ENCODE peak calls at places on chromosomes 12 and 14, in eight cellular contexts. L, U, J, C, P, Q, X and R are unnamed samples.
A peak's percentile ranks its signal among the peaks of the same experiment; 100 is the strongest.

GRCh38 chr12:49251357-49251756 is 13.5 kb upstream of the TUBA1C start:
- DNase-seq in X (no peak), P (no peak), U (no peak), J (no peak), C (no peak), L (no peak), Q (no peak), R (no peak)

GRCh38 chr14:94598816-94599655 is 13.2 kb upstream of the SERPINA3 start:
- DNase-seq in P (peak; percentile 71), X (peak; percentile 98), Q (peak; percentile 56), U (peak; percentile 97), L (peak; percentile 76), J (peak; percentile 89), C (no peak), R (no peak)

GRCh38 chr12:15088115-15088514 is 115.3 kb downstream of the PDE6H start:
- DNase-seq in J (no peak), X (no peak), U (no peak), Q (no peak), P (no peak), L (no peak), C (peak; percentile 1), R (no peak)

GRCh38 chr14:68970096-68970612 is 8.9 kb downstream of the ACTN1 start:
- DNase-seq in P (no peak), X (no peak), L (peak; percentile 57), Q (no peak), J (no peak), C (peak; percentile 94), U (no peak), R (no peak)

GRCh38 chr14:92663049-92663448 is 85.4 kb downstream of the LGMN start:
- DNase-seq in Q (no peak), P (no peak), C (no peak), U (no peak), X (no peak), J (no peak), L (no peak), R (no peak)

GRCh38 chr12:64672925-64673409 is 62.7 kb downstream of the RASSF3 start:
- DNase-seq in L (no peak), U (peak; percentile 30), C (peak; percentile 53), J (no peak), X (no peak), Q (no peak), P (peak; percentile 61), R (peak; percentile 55)

GRCh38 chr12:46233418-46233817 is 35.4 kb downstream of the SLC38A1 start:
- DNase-seq in X (no peak), J (no peak), Q (no peak), L (no peak), P (no peak), C (no peak), U (no peak), R (no peak)

GRCh38 chr14:92973265-92973797 is 50.4 kb downstream of the CHGA start:
- DNase-seq in L (peak; percentile 76), Q (peak; percentile 87), P (peak; percentile 63), J (no peak), X (peak; percentile 9), C (no peak), U (peak; percentile 86), R (peak; percentile 76)

GRCh38 chr12:2797721-2798418 is 3.1 kb downstream of the FKBP4 start:
- DNase-seq in J (no peak), U (peak; percentile 53), L (peak; percentile 26), X (no peak), C (no peak), P (no peak), Q (no peak), R (no peak)

GRCh38 chr12:109910969-109911348 is 10.9 kb downstream of the TCHP start:
- DNase-seq in X (peak; percentile 32), Q (no peak), P (no peak), U (peak; percentile 15), C (no peak), J (no peak), L (peak; percentile 90), R (peak; percentile 47)

GRCh38 chr12:15982471-15982870 is 71.3 kb downstream of the DERA start:
- DNase-seq in P (no peak), X (peak; percentile 26), C (no peak), U (peak; percentile 75), Q (no peak), L (peak; percentile 14), J (no peak), R (no peak)

GRCh38 chr12:843609-844008 is 91.2 kb downstream of the WNK1 start:
- DNase-seq in C (no peak), P (no peak), U (peak; percentile 21), Q (no peak), X (peak; percentile 28), L (no peak), J (peak; percentile 15), R (no peak)

GRCh38 chr14:22390824-22391461 is 198.1 kb downstream of the DAD1 start:
- DNase-seq in C (no peak), U (no peak), P (no peak), Q (no peak), X (no peak), J (no peak), L (no peak), R (no peak)

GRCh38 chr14:64510825-64511679 is 6.5 kb downstream of the ZBTB1 start:
- DNase-seq in J (peak; percentile 34), L (peak; percentile 77), C (peak; percentile 66), X (peak; percentile 62), P (peak; percentile 70), Q (peak; percentile 55), U (peak; percentile 80), R (no peak)

GRCh38 chr14:22830329-22831010 is 783 bp downstream of the MRPL52 start:
- DNase-seq in L (no peak), U (no peak), C (no peak), Q (no peak), X (no peak), P (no peak), J (no peak), R (no peak)

GRCh38 chr14:100072783-100073346 is 7.6 kb downstream of the EVL start:
- DNase-seq in J (no peak), X (no peak), P (no peak), L (no peak), C (peak; percentile 72), U (no peak), Q (no peak), R (peak; percentile 86)

GRCh38 chr12:27422697-27423096 is 23.8 kb upstream of the SMCO2 start:
- DNase-seq in J (no peak), C (no peak), Q (no peak), X (no peak), L (peak; percentile 53), P (no peak), U (no peak), R (no peak)

GRCh38 chr12:117151195-117152031 is 38.9 kb downstream of the FBXO21 start:
- DNase-seq in X (peak; percentile 52), Q (peak; percentile 68), P (peak; percentile 83), J (no peak), L (peak; percentile 88), U (peak; percentile 61), C (no peak), R (peak; percentile 67)

GRCh38 chr14:74507085-74507484 is 13.5 kb downstream of the ISCA2 start:
- DNase-seq in X (no peak), L (no peak), Q (no peak), P (no peak), U (no peak), C (no peak), J (no peak), R (peak; percentile 13)

GRCh38 chr12:69284131-69284530 is 44.8 kb downstream of the CPSF6 start:
- DNase-seq in X (peak; percentile 73), P (peak; percentile 87), C (no peak), Q (peak; percentile 71), J (peak; percentile 32), L (peak; percentile 88), U (peak; percentile 67), R (peak; percentile 81)
- H3K4me3 ChIP-seq in X (peak overlapping the region; percentile 13), P (peak overlapping the region; percentile 41), C (peak overlapping the region; percentile 37), Q (peak overlapping the region; percentile 39), J (peak overlapping the region; percentile 37), L (no peak overlapping the region), U (peak overlapping the region; percentile 39), R (peak overlapping the region; percentile 28)

GRCh38 chr14:28766505-28767238 is at the start of gene FOXG1:
- DNase-seq in U (peak; percentile 43), X (no peak), P (no peak), L (peak; percentile 87), J (no peak), C (no peak), Q (peak; percentile 80), R (peak; percentile 12)
- H3K4me3 ChIP-seq in U (peak within 1 kb of the TSS; percentile 51), X (peak within 1 kb of the TSS; percentile 27), P (peak within 1 kb of the TSS; percentile 44), L (peak within 1 kb of the TSS; percentile 8), J (peak within 1 kb of the TSS; percentile 41), C (no peak within 1 kb of the TSS), Q (peak within 1 kb of the TSS; percentile 67), R (peak within 1 kb of the TSS; percentile 32)

GRCh38 chr14:32933943-32934890 is 4.5 kb upstream of the NPAS3 start:
- DNase-seq in L (peak; percentile 60), U (peak; percentile 15), C (no peak), Q (peak; percentile 70), X (peak; percentile 12), J (no peak), P (peak; percentile 46), R (no peak)

GRCh38 chr14:32932302-32932920 is 6.3 kb upstream of the NPAS3 start:
- DNase-seq in P (no peak), C (no peak), L (peak; percentile 27), J (no peak), Q (no peak), X (no peak), U (no peak), R (no peak)

GRCh38 chr14:32933623-32933942 is 5.1 kb upstream of the NPAS3 start:
- DNase-seq in U (peak; percentile 24), L (peak; percentile 76), Q (no peak), C (no peak), P (no peak), X (peak; percentile 37), J (no peak), R (no peak)

GRCh38 chr14:32932921-32933622 is 5.6 kb upstream of the NPAS3 start:
- DNase-seq in Q (peak; percentile 42), J (no peak), L (peak; percentile 71), X (no peak), P (peak; percentile 57), U (no peak), C (no peak), R (no peak)

GRCh38 chr14:32934891-32935633 is 3.6 kb upstream of the NPAS3 start:
- DNase-seq in U (no peak), J (no peak), L (peak; percentile 50), X (no peak), C (no peak), Q (no peak), P (no peak), R (no peak)
- H3K4me3 ChIP-seq in U (peak overlapping the region; percentile 40), J (peak overlapping the region; percentile 4), L (no peak overlapping the region), X (peak overlapping the region; percentile 43), C (no peak overlapping the region), Q (peak overlapping the region; percentile 48), P (peak overlapping the region; percentile 84), R (peak overlapping the region; percentile 41)

DNA sequence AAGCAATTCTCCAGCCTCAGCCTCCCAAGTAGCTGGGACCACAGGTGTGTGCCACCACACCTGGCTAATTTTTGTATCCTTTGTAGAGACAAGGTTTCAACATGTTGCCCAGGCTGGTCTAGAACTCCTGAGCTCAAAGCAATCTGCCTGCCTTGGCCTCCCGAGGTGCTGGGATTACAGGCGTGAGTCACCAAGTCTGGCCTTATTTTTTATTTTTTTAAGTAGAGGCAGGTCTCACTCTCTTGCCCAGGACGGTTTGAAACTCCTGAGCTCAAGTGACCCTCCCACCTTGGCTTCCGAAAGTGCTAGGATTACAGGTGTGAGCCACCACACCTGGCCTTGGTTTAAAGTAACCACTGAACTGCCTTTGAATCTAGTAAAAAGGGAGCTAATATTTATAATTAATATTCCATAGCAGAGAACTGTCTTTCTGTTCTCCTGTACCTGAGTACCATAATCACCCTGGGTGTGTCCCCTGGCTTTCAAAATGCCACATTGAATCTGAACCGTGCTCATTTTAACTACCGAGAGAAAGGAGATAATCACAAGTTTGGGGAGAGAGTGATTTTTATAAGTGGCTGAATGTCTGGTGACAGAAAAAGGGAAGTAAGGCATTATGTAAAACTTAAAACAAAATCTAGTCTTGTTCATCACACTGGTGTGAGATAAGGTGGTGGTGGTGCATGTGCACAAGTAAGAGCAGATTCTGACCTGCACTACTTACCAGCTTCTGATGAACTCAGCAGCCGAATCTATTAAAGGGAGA is 56.6 kb downstream of the SPPL3 start:
- DNase-seq in C (no peak), Q (no peak), X (no peak), J (no peak), U (no peak), L (no peak), P (no peak), R (no peak)
- H3K4me3 ChIP-seq in C (no peak overlapping the region), Q (no peak overlapping the region), X (no peak overlapping the region), J (no peak overlapping the region), U (no peak overlapping the region), L (no peak overlapping the region), P (no peak overlapping the region), R (no peak overlapping the region)